ENCODE peak calls at places on chromosome 4, in five cellular contexts. G, W, M, Z and U are unnamed samples.
A peak's percentile ranks its signal among the peaks of the same experiment; 100 is the strongest.

GRCh38 chr4:25879091-25879584 is 16.4 kb upstream of the SEL1L3 start:
- DNase-seq in G (no peak), W (no peak), M (no peak), Z (no peak), U (no peak)

GRCh38 chr4:169184236-169184635 is 86.5 kb downstream of the SH3RF1 start:
- DNase-seq in G (no peak), W (no peak), M (no peak), Z (no peak), U (no peak)

GRCh38 chr4:168218663-168219062 is 99.9 kb downstream of the DDX60 start:
- DNase-seq in G (no peak), W (no peak), M (no peak), Z (peak; percentile 54), U (no peak)

GRCh38 chr4:61541474-61541873 is 341.3 kb downstream of the ADGRL3 start:
- DNase-seq in G (no peak), W (no peak), M (no peak), Z (no peak), U (no peak)

GRCh38 chr4:138405934-138406567 is 163.9 kb upstream of the SLC7A11 start:
- DNase-seq in G (no peak), W (no peak), M (no peak), Z (peak; percentile 73), U (no peak)

GRCh38 chr4:159593651-159594050 is 490.8 kb downstream of the RAPGEF2 start:
- DNase-seq in G (no peak), W (no peak), M (no peak), Z (no peak), U (no peak)

GRCh38 chr4:126563389-126563788 is 1069.4 kb upstream of the INTU start:
- DNase-seq in G (no peak), W (no peak), M (no peak), Z (no peak), U (no peak)

GRCh38 chr4:182126096-182126495 is 117.1 kb upstream of the TENM3 start:
- DNase-seq in G (no peak), W (no peak), M (no peak), Z (peak; percentile 20), U (no peak)

GRCh38 chr4:187128971-187129370 is 405.3 kb upstream of the FAT1 start:
- DNase-seq in G (no peak), W (no peak), M (no peak), Z (no peak), U (no peak)

GRCh38 chr4:26288308-26288982 is 32.4 kb upstream of the RBPJ start:
- DNase-seq in G (no peak), W (no peak), M (no peak), Z (peak; percentile 63), U (no peak)

GRCh38 chr4:141391771-141392170 is 171.1 kb downstream of the ZNF330 start:
- DNase-seq in G (no peak), W (no peak), M (no peak), Z (no peak), U (no peak)

GRCh38 chr4:47122592-47123291 is 91.4 kb downstream of the GABRB1 start:
- DNase-seq in G (peak; percentile 57), W (peak; percentile 48), M (peak; percentile 1), Z (peak; percentile 88), U (peak; percentile 39)

GRCh38 chr4:107757860-107758476 is 37.9 kb upstream of the PAPSS1 start:
- DNase-seq in G (peak; percentile 53), W (no peak), M (no peak), Z (peak; percentile 86), U (no peak)